ENCODE peak calls at places on chromosome 11, in nine cellular contexts. One of them, this sample, is unnamed.

GRCh38 chr11:64564419-64564818 is 26.6 kb upstream of the SLC22A12 start:
- DNase-seq in kidney: no peak
- DNase-seq in brain microvascular endothelial cell: no peak
- DNase-seq in RWPE1: no peak
- DNase-seq in CD4-positive, alpha-beta T cell: no peak
- DNase-seq in 8988T: no peak
- DNase-seq in frontal cortex: no peak
- DNase-seq in dermis microvascular lymphatic vessel endothelial cell: no peak
- DNase-seq in stomach: no peak
- DNase-seq in this sample: no peak

GRCh38 chr11:36030707-36031365 is 87.0 kb downstream of the LDLRAD3 start:
- DNase-seq in kidney: no peak
- DNase-seq in brain microvascular endothelial cell: no peak
- DNase-seq in RWPE1: no peak
- DNase-seq in CD4-positive, alpha-beta T cell: no peak
- DNase-seq in 8988T: no peak
- DNase-seq in frontal cortex: no peak
- DNase-seq in dermis microvascular lymphatic vessel endothelial cell: no peak
- DNase-seq in stomach: no peak
- DNase-seq in this sample: no peak

GRCh38 chr11:20596629-20597129 is 2.7 kb upstream of the SLC6A5 start:
- DNase-seq in kidney: no peak
- DNase-seq in brain microvascular endothelial cell: no peak
- DNase-seq in RWPE1: no peak
- DNase-seq in CD4-positive, alpha-beta T cell: no peak
- DNase-seq in 8988T: no peak
- DNase-seq in frontal cortex: no peak
- DNase-seq in dermis microvascular lymphatic vessel endothelial cell: no peak
- DNase-seq in stomach: no peak
- DNase-seq in this sample: no peak

GRCh38 chr11:12167098-12167999 is 57.0 kb downstream of the MICAL2 start:
- DNase-seq in kidney: no peak
- DNase-seq in brain microvascular endothelial cell: peak
- DNase-seq in RWPE1: peak
- DNase-seq in CD4-positive, alpha-beta T cell: no peak
- DNase-seq in 8988T: no peak
- DNase-seq in frontal cortex: no peak
- DNase-seq in dermis microvascular lymphatic vessel endothelial cell: peak
- DNase-seq in stomach: no peak
- DNase-seq in this sample: no peak

GRCh38 chr11:130159657-130160459 is at the start of gene ST14:
- DNase-seq in kidney: peak
- DNase-seq in brain microvascular endothelial cell: no peak
- DNase-seq in RWPE1: peak
- DNase-seq in CD4-positive, alpha-beta T cell: no peak
- DNase-seq in 8988T: no peak
- DNase-seq in frontal cortex: peak
- DNase-seq in dermis microvascular lymphatic vessel endothelial cell: no peak
- DNase-seq in stomach: peak
- DNase-seq in this sample: no peak

GRCh38 chr11:118353084-118353710 is 6.2 kb upstream of the UBE4A start:
- DNase-seq in kidney: no peak
- DNase-seq in brain microvascular endothelial cell: no peak
- DNase-seq in RWPE1: peak
- DNase-seq in CD4-positive, alpha-beta T cell: no peak
- DNase-seq in 8988T: no peak
- DNase-seq in frontal cortex: no peak
- DNase-seq in dermis microvascular lymphatic vessel endothelial cell: peak
- DNase-seq in stomach: no peak
- DNase-seq in this sample: no peak

GRCh38 chr11:42901084-42901483 is 410.7 kb upstream of the API5 start:
- DNase-seq in kidney: no peak
- DNase-seq in brain microvascular endothelial cell: no peak
- DNase-seq in RWPE1: no peak
- DNase-seq in CD4-positive, alpha-beta T cell: no peak
- DNase-seq in 8988T: no peak
- DNase-seq in frontal cortex: no peak
- DNase-seq in dermis microvascular lymphatic vessel endothelial cell: no peak
- DNase-seq in stomach: no peak
- DNase-seq in this sample: no peak

GRCh38 chr11:118625976-118626375 is 18.6 kb downstream of the PHLDB1 start:
- DNase-seq in kidney: peak
- DNase-seq in brain microvascular endothelial cell: no peak
- DNase-seq in RWPE1: no peak
- DNase-seq in CD4-positive, alpha-beta T cell: no peak
- DNase-seq in 8988T: no peak
- DNase-seq in frontal cortex: no peak
- DNase-seq in dermis microvascular lymphatic vessel endothelial cell: no peak
- DNase-seq in stomach: no peak
- DNase-seq in this sample: peak

GRCh38 chr11:70466154-70466553 is 67.8 kb downstream of the CTTN start:
- DNase-seq in kidney: peak
- DNase-seq in brain microvascular endothelial cell: no peak
- DNase-seq in RWPE1: peak
- DNase-seq in CD4-positive, alpha-beta T cell: no peak
- DNase-seq in 8988T: no peak
- DNase-seq in frontal cortex: no peak
- DNase-seq in dermis microvascular lymphatic vessel endothelial cell: no peak
- DNase-seq in stomach: no peak
- DNase-seq in this sample: no peak

GRCh38 chr11:118438314-118438931 is 2.1 kb downstream of the KMT2A start:
- DNase-seq in kidney: no peak
- DNase-seq in brain microvascular endothelial cell: peak
- DNase-seq in RWPE1: peak
- DNase-seq in CD4-positive, alpha-beta T cell: peak
- DNase-seq in 8988T: peak
- DNase-seq in frontal cortex: peak
- DNase-seq in dermis microvascular lymphatic vessel endothelial cell: peak
- DNase-seq in stomach: no peak
- DNase-seq in this sample: no peak

GRCh38 chr11:86577663-86578636 is 94.5 kb downstream of the ME3 start:
- DNase-seq in kidney: peak
- DNase-seq in brain microvascular endothelial cell: peak
- DNase-seq in RWPE1: peak
- DNase-seq in CD4-positive, alpha-beta T cell: no peak
- DNase-seq in 8988T: no peak
- DNase-seq in frontal cortex: no peak
- DNase-seq in dermis microvascular lymphatic vessel endothelial cell: peak
- DNase-seq in stomach: no peak
- DNase-seq in this sample: no peak

GRCh38 chr11:134486106-134486505 is 74.1 kb upstream of the B3GAT1 start:
- DNase-seq in kidney: no peak
- DNase-seq in brain microvascular endothelial cell: no peak
- DNase-seq in RWPE1: no peak
- DNase-seq in CD4-positive, alpha-beta T cell: no peak
- DNase-seq in 8988T: no peak
- DNase-seq in frontal cortex: no peak
- DNase-seq in dermis microvascular lymphatic vessel endothelial cell: no peak
- DNase-seq in stomach: no peak
- DNase-seq in this sample: no peak

GRCh38 chr11:79412761-79413160 is 28.1 kb downstream of the TENM4 start:
- DNase-seq in kidney: no peak
- DNase-seq in brain microvascular endothelial cell: no peak
- DNase-seq in RWPE1: peak
- DNase-seq in CD4-positive, alpha-beta T cell: no peak
- DNase-seq in 8988T: no peak
- DNase-seq in frontal cortex: no peak
- DNase-seq in dermis microvascular lymphatic vessel endothelial cell: no peak
- DNase-seq in stomach: no peak
- DNase-seq in this sample: no peak

GRCh38 chr11:27076121-27076589 is 35.5 kb downstream of the BBOX1 start:
- DNase-seq in kidney: no peak
- DNase-seq in brain microvascular endothelial cell: peak
- DNase-seq in RWPE1: no peak
- DNase-seq in CD4-positive, alpha-beta T cell: no peak
- DNase-seq in 8988T: no peak
- DNase-seq in frontal cortex: no peak
- DNase-seq in dermis microvascular lymphatic vessel endothelial cell: no peak
- DNase-seq in stomach: no peak
- DNase-seq in this sample: no peak

GRCh38 chr11:108115495-108116140 is 5.7 kb upstream of the ACAT1 start:
- DNase-seq in kidney: peak
- DNase-seq in brain microvascular endothelial cell: peak
- DNase-seq in RWPE1: peak
- DNase-seq in CD4-positive, alpha-beta T cell: no peak
- DNase-seq in 8988T: no peak
- DNase-seq in frontal cortex: peak
- DNase-seq in dermis microvascular lymphatic vessel endothelial cell: peak
- DNase-seq in stomach: peak
- DNase-seq in this sample: peak